ENCODE peak calls at places on chromosomes 2 and 18, in five cellular contexts. One of them, this sample, is unnamed.

GRCh38 chr2:177670791-177671528 is 278.4 kb downstream of the AGPS start:
- DNase-seq in NT2/D1: peak
- DNase-seq in H1: no peak
- DNase-seq in HepG2: no peak
- DNase-seq in HCT116: no peak
- DNase-seq in this sample: no peak

GRCh38 chr2:241545113-241545512 is 13.4 kb upstream of the BOK start:
- DNase-seq in HepG2: no peak
- DNase-seq in HCT116: no peak
- DNase-seq in H1: no peak
- DNase-seq in NT2/D1: no peak
- DNase-seq in this sample: no peak

GRCh38 chr2:37471104-37471503 is 126.7 kb downstream of the QPCT start:
- DNase-seq in HCT116: no peak
- DNase-seq in NT2/D1: no peak
- DNase-seq in HepG2: no peak
- DNase-seq in H1: no peak
- DNase-seq in this sample: no peak

GRCh38 chr18:54228364-54228763 is 3.9 kb upstream of the MBD2 start:
- DNase-seq in HepG2: no peak
- DNase-seq in NT2/D1: no peak
- DNase-seq in HCT116: no peak
- DNase-seq in H1: no peak
- DNase-seq in this sample: no peak

GRCh38 chr18:3510896-3511295 is 60.9 kb downstream of the TGIF1 start:
- DNase-seq in H1: no peak
- DNase-seq in HepG2: no peak
- DNase-seq in NT2/D1: no peak
- DNase-seq in HCT116: no peak
- DNase-seq in this sample: no peak

GRCh38 chr2:137383391-137383790 is 580.9 kb upstream of the HNMT start:
- DNase-seq in NT2/D1: no peak
- DNase-seq in HepG2: no peak
- DNase-seq in H1: no peak
- DNase-seq in HCT116: no peak
- DNase-seq in this sample: no peak

GRCh38 chr18:29083545-29083944 is 906.6 kb upstream of the CDH2 start:
- DNase-seq in HCT116: no peak
- DNase-seq in NT2/D1: no peak
- DNase-seq in HepG2: no peak
- DNase-seq in H1: no peak
- DNase-seq in this sample: no peak

GRCh38 chr2:139478191-139478914 is 698.2 kb upstream of the NXPH2 start:
- DNase-seq in HepG2: no peak
- DNase-seq in HCT116: no peak
- DNase-seq in H1: no peak
- DNase-seq in NT2/D1: no peak
- DNase-seq in this sample: no peak

GRCh38 chr2:25023333-25023732 is 18.5 kb upstream of the EFR3B start:
- DNase-seq in H1: no peak
- DNase-seq in HCT116: no peak
- DNase-seq in HepG2: no peak
- DNase-seq in NT2/D1: no peak
- DNase-seq in this sample: no peak

GRCh38 chr2:167451496-167452289 is 563.4 kb downstream of the XIRP2 start:
- DNase-seq in HepG2: no peak
- DNase-seq in NT2/D1: no peak
- DNase-seq in HCT116: no peak
- DNase-seq in H1: no peak
- DNase-seq in this sample: no peak

GRCh38 chr2:213806125-213806726 is 522.0 kb downstream of the SPAG16 start:
- DNase-seq in HCT116: no peak
- DNase-seq in NT2/D1: no peak
- DNase-seq in H1: no peak
- DNase-seq in HepG2: peak
- DNase-seq in this sample: no peak

GRCh38 chr2:196823750-196824149 is 14.6 kb upstream of the C2orf66 start:
- DNase-seq in HepG2: no peak
- DNase-seq in NT2/D1: no peak
- DNase-seq in HCT116: no peak
- DNase-seq in H1: no peak
- DNase-seq in this sample: no peak

GRCh38 chr18:36128907-36129299 is 237 bp downstream of the SLC39A6 start:
- DNase-seq in HepG2: no peak
- DNase-seq in HCT116: no peak
- DNase-seq in H1: no peak
- DNase-seq in NT2/D1: no peak
- DNase-seq in this sample: no peak

GRCh38 chr18:36126668-36127067 is 2.5 kb downstream of the SLC39A6 start:
- DNase-seq in H1: no peak
- DNase-seq in HepG2: no peak
- DNase-seq in HCT116: no peak
- DNase-seq in NT2/D1: no peak
- DNase-seq in this sample: no peak

GRCh38 chr18:36127866-36128845 is 984 bp downstream of the SLC39A6 start:
- DNase-seq in H1: no peak
- DNase-seq in NT2/D1: no peak
- DNase-seq in HCT116: no peak
- DNase-seq in HepG2: peak
- DNase-seq in this sample: peak

GRCh38 chr18:36120297-36120696 is 8.8 kb downstream of the SLC39A6 start:
- DNase-seq in HCT116: no peak
- DNase-seq in NT2/D1: no peak
- DNase-seq in H1: no peak
- DNase-seq in HepG2: no peak
- DNase-seq in this sample: no peak

DNA sequence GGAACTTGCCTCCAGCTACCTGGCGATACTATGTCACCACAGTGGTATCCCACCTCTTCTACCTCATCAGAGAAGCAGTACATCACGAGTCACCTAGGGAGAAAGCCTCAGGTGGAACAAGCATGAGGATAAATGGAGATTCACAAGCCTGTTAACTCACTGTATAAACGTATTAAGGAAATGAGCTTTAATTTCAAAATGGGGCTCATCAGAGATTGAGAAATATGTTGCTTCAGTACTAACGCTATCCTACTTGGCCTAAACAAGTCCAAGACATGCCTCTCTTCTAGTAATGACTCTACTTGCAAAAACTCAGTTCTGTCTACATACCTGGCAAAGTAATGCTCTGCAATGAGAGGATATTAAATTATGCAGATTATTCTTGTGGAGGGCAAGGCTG is 4.3 kb downstream of the SLC39A6 start:
- DNase-seq in HepG2: no peak
- DNase-seq in NT2/D1: no peak
- DNase-seq in H1: no peak
- DNase-seq in HCT116: no peak
- DNase-seq in this sample: no peak
- TF ChIP-seq ZNF274 in HepG2: no peak
- TF ChIP-seq ZNF274 in NT2/D1: no peak
- TF ChIP-seq ZNF274 in H1: no peak
- TF ChIP-seq ZNF274 in HCT116: no peak
- TF ChIP-seq ZNF274 in this sample: no peak

GRCh38 chr18:12393998-12394397 is 13.7 kb upstream of the PRELID3A start:
- DNase-seq in NT2/D1: no peak
- DNase-seq in H1: no peak
- DNase-seq in HepG2: peak
- DNase-seq in HCT116: no peak
- DNase-seq in this sample: no peak
- TF ChIP-seq ZNF274 in NT2/D1: no peak
- TF ChIP-seq ZNF274 in H1: no peak
- TF ChIP-seq ZNF274 in HepG2: no peak
- TF ChIP-seq ZNF274 in HCT116: no peak
- TF ChIP-seq ZNF274 in this sample: no peak

DNA sequence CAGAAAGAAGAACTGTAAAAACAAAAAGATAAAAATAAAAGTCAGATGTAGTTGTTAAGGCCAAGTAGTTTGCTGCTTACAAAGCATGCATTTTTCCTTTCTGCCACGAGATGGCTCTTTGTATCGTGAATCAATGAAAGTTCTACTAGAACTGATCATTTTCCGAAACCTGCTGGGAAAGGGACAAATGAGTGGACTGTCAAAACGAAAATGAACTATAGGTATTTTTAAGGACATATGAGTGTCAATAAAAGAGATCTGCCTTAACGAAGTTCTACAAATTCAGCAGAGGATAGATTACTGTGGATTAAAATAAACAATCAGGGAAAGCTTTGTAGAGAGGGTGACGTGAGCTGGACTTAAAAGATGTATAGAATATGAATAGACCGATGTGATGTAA is 15.0 kb upstream of the ELOA2 start:
- DNase-seq in HCT116: peak
- DNase-seq in NT2/D1: peak
- DNase-seq in H1: no peak
- DNase-seq in HepG2: peak
- DNase-seq in this sample: peak
- TF ChIP-seq ZNF274 in HCT116: no peak
- TF ChIP-seq ZNF274 in NT2/D1: no peak
- TF ChIP-seq ZNF274 in H1: no peak
- TF ChIP-seq ZNF274 in HepG2: no peak
- TF ChIP-seq ZNF274 in this sample: no peak

DNA sequence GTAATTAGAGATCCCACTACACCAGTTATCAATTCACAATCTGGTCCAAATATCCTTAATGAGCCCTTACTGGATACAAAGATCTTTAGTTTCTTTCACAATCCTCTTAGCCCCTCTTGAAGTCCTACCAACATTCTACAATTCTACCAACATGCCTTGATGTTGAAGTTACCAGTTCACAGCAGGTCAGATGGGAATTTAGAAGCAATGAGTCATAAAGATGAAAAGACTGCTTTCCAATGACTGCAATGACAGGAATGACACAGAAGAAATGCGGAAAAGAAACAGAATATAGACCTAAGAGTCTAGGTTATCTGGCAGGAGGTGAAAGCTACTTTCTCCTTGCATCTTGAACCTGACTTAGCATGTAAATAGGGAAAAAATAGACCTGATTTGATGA is 24.5 kb downstream of the RTTN start:
- DNase-seq in HepG2: peak
- DNase-seq in HCT116: peak
- DNase-seq in NT2/D1: no peak
- DNase-seq in H1: no peak
- DNase-seq in this sample: no peak
- TF ChIP-seq ZNF274 in HepG2: no peak
- TF ChIP-seq ZNF274 in HCT116: no peak
- TF ChIP-seq ZNF274 in NT2/D1: no peak
- TF ChIP-seq ZNF274 in H1: no peak
- TF ChIP-seq ZNF274 in this sample: no peak